ENCODE peak calls at places on chromosomes 7 and 10, in eight cellular contexts. V is activated T-helper 9 cell treated with anti-CD3 and anti-CD28 coated beads, Interleukin-2, amount 50 U/mL, for 16 hours; N is caudate nucleus; A is endodermal cell; Y is fibroblast of pulmonary artery; R is left ventricle myocardium superior; P is frontal cortex; X is BJ. D is an unnamed sample.

GRCh38 chr7:29771081-29771832 is 35.1 kb upstream of the WIPF3 start:
- DNase-seq in A (no peak), P (no peak), R (no peak), Y (no peak), N (no peak), X (no peak), V (no peak), D (no peak)

GRCh38 chr10:21020545-21020944 is 123.4 kb upstream of the NEBL start:
- DNase-seq in Y (no peak), X (no peak), N (no peak), V (no peak), A (peak), R (no peak), P (no peak), D (no peak)

GRCh38 chr10:16832351-16833080 is 15.3 kb upstream of the RSU1 start:
- DNase-seq in N (no peak), A (no peak), P (no peak), Y (peak), V (no peak), R (no peak), X (peak), D (peak)

GRCh38 chr7:2626498-2627117 is 5.2 kb upstream of the TTYH3 start:
- DNase-seq in R (peak), X (no peak), V (no peak), A (no peak), Y (peak), P (no peak), N (no peak), D (peak)

GRCh38 chr7:78530351-78530750 is 731.8 kb downstream of the PHTF2 start:
- DNase-seq in R (no peak), N (no peak), X (peak), A (no peak), P (peak), Y (peak), V (no peak), D (peak)

GRCh38 chr10:43211030-43211429 is 55.8 kb downstream of the RASGEF1A start:
- DNase-seq in P (no peak), X (no peak), A (peak), R (peak), N (no peak), V (no peak), Y (peak), D (no peak)

GRCh38 chr10:113329121-113329596 is 223.7 kb upstream of the HABP2 start:
- DNase-seq in V (no peak), N (no peak), X (peak), A (no peak), Y (peak), R (no peak), P (no peak), D (peak)

GRCh38 chr10:120188950-120189349 is 268.1 kb upstream of the PLPP4 start:
- DNase-seq in N (no peak), V (no peak), X (no peak), A (no peak), Y (no peak), P (no peak), R (no peak), D (no peak)

GRCh38 chr10:96470108-96470743 is 43.5 kb downstream of the TLL2 start:
- DNase-seq in P (peak), X (no peak), N (peak), R (peak), V (no peak), Y (peak), A (peak), D (peak)

GRCh38 chr7:45564485-45564884 is 9.7 kb upstream of the ADCY1 start:
- DNase-seq in A (no peak), X (no peak), R (no peak), Y (no peak), P (no peak), N (no peak), V (no peak), D (no peak)

GRCh38 chr7:5870311-5870710 is 10.3 kb upstream of the OCM start:
- DNase-seq in P (no peak), A (no peak), N (no peak), Y (no peak), R (no peak), V (no peak), X (no peak), D (no peak)

GRCh38 chr7:156472267-156472666 is 168.3 kb upstream of the RNF32 start:
- DNase-seq in X (no peak), R (no peak), Y (no peak), P (no peak), N (no peak), V (no peak), A (no peak), D (no peak)

GRCh38 chr10:86646933-86647332 is 7.4 kb upstream of the OPN4 start:
- DNase-seq in Y (no peak), N (no peak), V (no peak), R (no peak), P (no peak), X (no peak), A (peak), D (no peak)

GRCh38 chr7:101172854-101173751 is 7.0 kb downstream of the NAT16 start:
- DNase-seq in N (no peak), X (no peak), Y (peak), P (no peak), R (peak), A (peak), V (no peak), D (no peak)

GRCh38 chr7:64651203-64651602 is 14.7 kb upstream of the ZNF107 start:
- DNase-seq in P (no peak), X (no peak), N (no peak), R (no peak), V (no peak), A (no peak), Y (no peak), D (no peak)

GRCh38 chr10:48464121-48464870 is 140.6 kb downstream of the ARHGAP22 start:
- DNase-seq in V (no peak), X (no peak), A (peak), P (no peak), N (no peak), Y (no peak), R (no peak), D (no peak)

GRCh38 chr10:127926455-127926854 is 19.6 kb downstream of the PTPRE start:
- DNase-seq in R (no peak), Y (no peak), A (no peak), P (no peak), X (no peak), N (no peak), V (no peak), D (no peak)

GRCh38 chr7:30977896-30978564 is 14.3 kb downstream of the GHRHR start:
- DNase-seq in X (no peak), R (peak), N (no peak), Y (peak), P (no peak), V (no peak), A (peak), D (no peak)

GRCh38 chr7:107995184-107996071 is 7.5 kb downstream of the LAMB1 start:
- DNase-seq in A (peak), V (no peak), N (no peak), X (no peak), Y (peak), R (no peak), P (no peak), D (no peak)

GRCh38 chr7:22147113-22147512 is 201.4 kb upstream of the CDCA7L start:
- DNase-seq in N (no peak), Y (no peak), A (no peak), R (no peak), X (no peak), V (no peak), P (no peak), D (no peak)

GRCh38 chr10:46229144-46229563 is 57.6 kb upstream of the ANTXRL start:
- DNase-seq in R (peak), P (no peak), V (no peak), X (no peak), A (peak), Y (no peak), N (no peak), D (no peak)

GRCh38 chr7:70856889-70857511 is 274.9 kb upstream of the GALNT17 start:
- DNase-seq in X (no peak), R (peak), A (peak), P (peak), Y (peak), V (peak), N (peak), D (no peak)

GRCh38 chr7:107152011-107152410 is 16.8 kb upstream of the HBP1 start:
- DNase-seq in N (no peak), V (no peak), Y (no peak), A (no peak), X (peak), P (no peak), R (no peak), D (no peak)

GRCh38 chr10:92839191-92840085 is 8.9 kb upstream of the EXOC6 start:
- DNase-seq in V (peak), A (peak), Y (peak), P (no peak), N (no peak), R (peak), X (no peak), D (no peak)

GRCh38 chr10:101512741-101513140 is 75.3 kb downstream of the POLL start:
- DNase-seq in V (no peak), P (no peak), X (no peak), N (no peak), R (no peak), A (no peak), Y (peak), D (no peak)

GRCh38 chr10:96448021-96448457 is 65.7 kb downstream of the TLL2 start:
- DNase-seq in R (peak), A (no peak), P (no peak), V (no peak), Y (no peak), X (no peak), N (no peak), D (no peak)

D was measured in AG09309.